ENCODE peak calls at places on chromosomes 13 and 19, in six cellular contexts. M is HCT116, R is SK-N-SH, L is GM12878, G is GM23338, E is HepG2. S is an unnamed sample.

GRCh38 chr13:45522571-45522970 is 57.8 kb downstream of the COG3 start:
- DNase-seq in M (no peak), R (no peak), L (no peak), G (no peak), E (no peak), S (no peak)

GRCh38 chr19:15137777-15138176 is 30.6 kb downstream of the SYDE1 start:
- DNase-seq in M (no peak), R (no peak), L (no peak), G (no peak), E (no peak), S (no peak)

GRCh38 chr19:58002384-58003152 is at the start of gene ZNF606:
- DNase-seq in M (no peak), R (peak; percentile 94), L (peak; percentile 31), G (peak; percentile 94), E (peak; percentile 72), S (peak; percentile 24)

GRCh38 chr13:112545866-112546265 is 42.1 kb downstream of the TUBGCP3 start:
- DNase-seq in M (no peak), R (no peak), L (no peak), G (no peak), E (no peak), S (no peak)

GRCh38 chr19:6723108-6723618 is 2.7 kb upstream of the C3 start:
- DNase-seq in M (no peak), R (no peak), L (no peak), G (peak; percentile 66), E (peak; percentile 93), S (no peak)

GRCh38 chr13:32840840-32841713 is 175.1 kb upstream of the KL start:
- DNase-seq in M (no peak), R (no peak), L (peak; percentile 70), G (no peak), E (no peak), S (no peak)

GRCh38 chr13:73661687-73662425 is 472.3 kb downstream of the KLF12 start:
- DNase-seq in M (no peak), R (no peak), L (no peak), G (no peak), E (peak; percentile 25), S (no peak)

GRCh38 chr13:52846567-52847321 is 1.7 kb downstream of the PCDH8 start:
- DNase-seq in M (no peak), R (peak; percentile 75), L (no peak), G (peak; percentile 91), E (no peak), S (no peak)

GRCh38 chr13:47287291-47287751 is 390.5 kb upstream of the HTR2A start:
- DNase-seq in M (no peak), R (no peak), L (no peak), G (peak; percentile 2), E (no peak), S (no peak)

GRCh38 chr13:33272531-33273124 is 12.9 kb downstream of the STARD13 start:
- DNase-seq in M (no peak), R (no peak), L (no peak), G (no peak), E (peak; percentile 52), S (no peak)

GRCh38 chr13:22945321-22946226 is 235.2 kb upstream of the SGCG start:
- DNase-seq in M (no peak), R (no peak), L (no peak), G (no peak), E (no peak), S (no peak)

GRCh38 chr13:33172911-33173310 is 112.6 kb downstream of the STARD13 start:
- DNase-seq in M (no peak), R (no peak), L (no peak), G (no peak), E (no peak), S (no peak)

GRCh38 chr19:40387151-40387550 is 2.8 kb downstream of the HIPK4 start:
- DNase-seq in M (no peak), R (no peak), L (no peak), G (no peak), E (no peak), S (no peak)

GRCh38 chr13:28161370-28161769 is 23.0 kb downstream of the PAN3 start:
- DNase-seq in M (no peak), R (no peak), L (no peak), G (peak; percentile 91), E (peak; percentile 68), S (no peak)

GRCh38 chr13:81395368-81395767 is 1054.4 kb upstream of the SPRY2 start:
- DNase-seq in M (no peak), R (peak; percentile 67), L (no peak), G (peak; percentile 79), E (no peak), S (peak; percentile 29)

GRCh38 chr13:25062479-25062878 is 33.5 kb upstream of the PABPC3 start:
- DNase-seq in M (no peak), R (no peak), L (no peak), G (peak; percentile 57), E (no peak), S (no peak)

GRCh38 chr13:88622362-88622973 is 951.3 kb downstream of the SLITRK5 start:
- DNase-seq in M (no peak), R (no peak), L (no peak), G (peak; percentile 1), E (no peak), S (no peak)

GRCh38 chr13:92547256-92547655 is 679.4 kb upstream of the GPC6 start:
- DNase-seq in M (no peak), R (no peak), L (no peak), G (no peak), E (no peak), S (no peak)

GRCh38 chr13:24982333-24982999 is 113.5 kb upstream of the PABPC3 start:
- DNase-seq in M (no peak), R (no peak), L (no peak), G (no peak), E (no peak), S (no peak)

GRCh38 chr13:27128825-27129627 is 42.6 kb downstream of the USP12 start:
- DNase-seq in M (no peak), R (no peak), L (no peak), G (no peak), E (no peak), S (no peak)

GRCh38 chr13:27131906-27132305 is 39.7 kb downstream of the USP12 start:
- DNase-seq in M (no peak), R (no peak), L (no peak), G (no peak), E (no peak), S (no peak)

GRCh38 chr13:27131202-27131623 is 40.4 kb downstream of the USP12 start:
- DNase-seq in M (peak; percentile 13), R (no peak), L (peak; percentile 99), G (peak; percentile 45), E (no peak), S (peak; percentile 19)

GRCh38 chr13:27132538-27132937 is 39.1 kb downstream of the USP12 start:
- DNase-seq in M (no peak), R (no peak), L (peak; percentile 40), G (no peak), E (no peak), S (no peak)

DNA sequence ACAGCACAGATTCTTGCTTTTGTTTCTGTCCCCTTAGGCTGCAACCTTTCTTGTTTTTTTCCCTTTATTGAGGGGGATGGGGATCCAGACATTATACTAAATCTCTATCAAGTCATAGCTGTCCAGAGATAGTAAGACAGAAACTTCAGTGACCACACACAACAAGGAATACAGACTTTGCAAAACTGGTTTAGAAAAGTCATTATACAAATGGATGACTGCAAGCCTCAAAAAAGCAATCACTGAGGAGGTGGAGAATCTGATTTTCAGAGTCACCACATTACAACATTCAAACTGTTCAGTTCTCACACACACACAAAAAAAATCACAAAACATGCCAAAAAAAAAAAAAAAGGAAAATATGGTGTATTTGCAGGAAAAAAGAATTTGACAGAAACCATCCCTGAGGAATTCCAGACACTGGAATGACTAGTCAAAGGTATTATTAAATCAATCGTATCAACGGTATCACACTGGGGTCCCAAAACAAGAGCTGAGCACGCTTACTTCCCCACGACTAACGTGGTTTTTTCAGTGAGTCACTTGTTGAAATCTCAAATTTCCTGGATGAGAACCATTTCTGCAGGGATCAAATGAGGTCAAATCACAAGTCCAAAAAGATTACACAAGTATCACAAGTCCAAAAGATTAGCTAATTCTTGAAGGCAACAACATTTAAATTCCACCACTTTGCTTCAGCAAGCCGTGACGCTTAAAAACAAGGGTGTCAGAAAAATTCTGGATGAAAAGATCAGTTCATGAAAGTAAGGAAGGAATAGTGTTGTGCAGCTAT is 41.2 kb downstream of the USP12 start:
- DNase-seq in M (no peak), R (no peak), L (no peak), G (no peak), E (no peak), S (no peak)
- H4K20me1 ChIP-seq in M (peaks cover 4% of the 10 kb centered on the region), R (peaks cover 47% of the 10 kb centered on the region), L (no peaks in the 10 kb centered on the region), G (no peaks in the 10 kb centered on the region), E (peaks cover 13% of the 10 kb centered on the region), S (no peaks in the 10 kb centered on the region)

GRCh38 chr13:107642841-107643240 is 572.5 kb downstream of the LIG4 start:
- DNase-seq in M (no peak), R (no peak), L (no peak), G (no peak), E (no peak), S (no peak)

GRCh38 chr13:107644136-107644535 is 571.2 kb downstream of the LIG4 start:
- DNase-seq in M (no peak), R (no peak), L (no peak), G (no peak), E (no peak), S (no peak)

DNA sequence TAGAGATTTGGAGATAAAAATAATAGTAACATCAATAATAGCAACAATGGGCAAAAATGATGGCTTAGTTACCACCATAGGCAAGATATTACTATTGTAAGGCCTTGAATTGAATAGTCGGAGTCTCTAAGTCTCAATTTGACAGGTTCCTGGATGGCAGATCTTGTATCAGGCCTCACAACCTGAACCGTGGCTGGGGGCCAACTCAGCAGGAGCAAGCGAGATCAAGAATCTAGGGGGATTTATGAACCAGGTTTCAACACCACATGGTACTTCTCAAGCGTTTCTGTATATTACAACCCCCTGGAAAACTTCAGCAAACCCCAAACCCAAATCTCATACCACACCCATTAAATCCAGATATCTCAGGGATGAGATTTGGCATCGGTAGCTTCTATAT is 573.8 kb downstream of the LIG4 start:
- DNase-seq in M (no peak), R (no peak), L (no peak), G (no peak), E (no peak), S (no peak)
- TF ChIP-seq REST in M (no peak), R (no peak), L (no peak), G (no peak), E (no peak), S (no peak)

DNA sequence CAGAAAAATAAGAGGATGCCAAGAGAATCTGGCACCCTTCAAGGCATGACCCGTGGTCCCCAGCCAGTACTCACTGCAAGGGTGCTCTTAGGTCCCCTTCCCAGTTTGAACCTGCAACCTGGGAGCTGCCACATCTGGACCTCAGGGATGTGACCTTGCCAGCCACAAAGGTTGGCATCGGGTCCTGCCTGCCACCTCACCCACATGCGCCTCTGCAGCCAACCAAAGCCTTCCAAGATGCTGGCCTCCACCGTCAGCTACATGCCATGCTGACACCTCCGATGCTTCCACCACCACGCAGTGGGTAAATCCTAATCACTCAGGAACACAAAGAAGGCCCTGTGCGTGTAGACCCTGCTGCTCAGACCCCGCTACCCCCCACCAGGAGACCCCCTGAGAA is 35.1 kb downstream of the ELL start:
- DNase-seq in M (no peak), R (no peak), L (no peak), G (no peak), E (no peak), S (no peak)
- H4K20me1 ChIP-seq in M (peaks cover 2% of the 10 kb centered on the region), R (peaks cover 74% of the 10 kb centered on the region), L (no peaks in the 10 kb centered on the region), G (peaks cover 33% of the 10 kb centered on the region), E (peaks cover 69% of the 10 kb centered on the region), S (peaks cover 77% of the 10 kb centered on the region)

DNA sequence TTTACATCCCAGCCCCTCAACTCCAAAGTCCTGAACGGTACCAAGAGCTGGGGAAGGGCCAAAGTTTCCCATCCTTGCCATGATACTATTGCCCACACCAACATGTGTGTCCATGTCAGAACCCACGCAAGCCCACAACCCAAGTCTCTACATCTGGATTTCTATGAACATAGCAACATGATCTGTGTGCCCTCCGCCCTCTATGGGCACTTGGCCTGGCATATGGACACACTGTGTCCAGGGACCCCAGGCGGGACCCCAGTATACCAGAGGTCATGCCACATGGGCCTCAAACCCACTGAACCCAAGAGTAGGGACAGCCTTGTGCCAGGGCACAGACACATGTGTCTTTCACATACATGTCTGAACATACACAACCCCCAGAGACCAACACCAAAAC is 2.0 kb downstream of the LRFN1 start:
- DNase-seq in M (no peak), R (no peak), L (no peak), G (no peak), E (no peak), S (no peak)
- TF ChIP-seq REST in M (no peak), R (no peak), L (no peak), G (no peak), E (no peak), S (no peak)

S was measured in K562.